ENCODE peak calls at places on chromosomes 5 and 9, in five cellular contexts. D, X, N, S and P are unnamed samples.

GRCh38 chr9:134496413-134497282 is 145.0 kb upstream of the COL5A1 start:
- DNase-seq in S (peak), N (no peak), D (no peak), X (no peak), P (peak)

GRCh38 chr5:144487207-144487606 is 316.5 kb downstream of the KCTD16 start:
- DNase-seq in S (no peak), D (no peak), N (no peak), X (no peak), P (no peak)

GRCh38 chr9:119289740-119290139 is 79.5 kb downstream of the BRINP1 start:
- DNase-seq in N (no peak), X (no peak), S (peak), D (peak), P (peak)

GRCh38 chr5:170278611-170279500 is 18.7 kb downstream of the LCP2 start:
- DNase-seq in X (no peak), S (no peak), N (peak), D (no peak), P (no peak)

GRCh38 chr9:109036744-109037680 is 23.7 kb upstream of the CTNNAL1 start:
- DNase-seq in S (no peak), D (no peak), N (no peak), X (no peak), P (no peak)

GRCh38 chr5:95484421-95484820 is 70.4 kb downstream of the SKIC3 start:
- DNase-seq in N (no peak), S (no peak), X (no peak), D (no peak), P (no peak)

GRCh38 chr9:18798106-18798505 is 234.9 kb downstream of the SAXO1 start:
- DNase-seq in N (no peak), X (no peak), S (no peak), D (no peak), P (peak)

GRCh38 chr5:132759114-132760042 is 12.2 kb downstream of the CCNI2 start:
- DNase-seq in D (no peak), S (no peak), X (no peak), N (no peak), P (no peak)

GRCh38 chr5:79512692-79513518 is 1.0 kb downstream of the HOMER1 start:
- DNase-seq in S (peak), D (peak), N (no peak), X (no peak), P (no peak)

GRCh38 chr9:134455951-134456739 is 129.9 kb downstream of the RXRA start:
- DNase-seq in D (peak), N (peak), S (peak), X (peak), P (peak)

GRCh38 chr9:110099236-110099741 is 108.7 kb downstream of the C9orf152 start:
- DNase-seq in S (peak), N (no peak), X (no peak), D (no peak), P (peak)

GRCh38 chr9:6938447-6938846 is 180.7 kb downstream of the KDM4C start:
- DNase-seq in X (no peak), N (no peak), S (peak), D (no peak), P (peak)

GRCh38 chr5:101678494-101679193 is 617.4 kb downstream of the SLCO4C1 start:
- DNase-seq in N (peak), X (no peak), D (peak), S (peak), P (peak)

GRCh38 chr5:141871870-141872269 is 6.3 kb downstream of the PCDH1 start:
- DNase-seq in N (no peak), X (no peak), S (no peak), D (no peak), P (no peak)

GRCh38 chr5:172342907-172343306 is 59.3 kb upstream of the UBTD2 start:
- DNase-seq in N (no peak), X (no peak), S (no peak), D (no peak), P (no peak)

DNA sequence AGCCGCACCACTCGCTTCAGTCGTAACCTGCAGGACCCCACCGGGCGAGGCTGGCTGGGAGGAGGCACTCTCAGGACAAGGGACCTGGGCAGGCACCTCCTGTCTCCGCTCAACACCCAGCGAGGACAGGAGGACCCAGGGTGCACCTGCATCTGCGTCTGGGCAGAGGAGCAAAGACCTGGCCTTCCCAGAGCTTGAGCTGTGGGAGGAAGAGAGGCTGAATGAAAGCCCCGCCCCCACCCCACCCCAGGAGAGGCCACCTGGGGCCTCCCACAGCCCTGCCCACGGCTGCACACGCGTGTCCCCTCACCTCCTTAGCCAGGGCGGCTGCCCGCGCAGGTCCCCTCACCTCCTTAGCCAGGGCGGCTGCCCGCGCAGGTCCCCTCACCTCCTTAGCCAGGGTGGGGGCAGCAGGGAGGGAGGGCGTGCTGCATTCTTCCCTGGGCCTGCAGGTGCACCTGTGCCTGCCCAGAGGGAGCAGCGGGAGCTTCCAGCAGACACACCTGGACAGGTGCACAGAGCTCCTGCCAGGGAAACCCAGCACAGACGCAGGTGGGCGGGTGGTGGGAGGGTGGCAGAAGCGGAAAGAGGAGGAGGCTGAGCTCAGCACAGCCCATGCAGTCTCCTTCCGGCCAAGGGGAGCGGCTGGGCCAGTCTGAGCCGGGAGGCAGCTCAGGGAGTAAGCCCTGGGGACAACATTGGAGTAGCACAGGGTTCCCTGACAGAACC is 18.5 kb upstream of the SLC12A7 start:
- DNase-seq in X (no peak), N (no peak), S (no peak), D (no peak), P (no peak)
- TF ChIP-seq CTCF in X (no peak), N (no peak), S (no peak), D (no peak), P (no peak)

GRCh38 chr9:113592806-113593575 is 129.5 kb downstream of the RGS3 start:
- DNase-seq in S (no peak), N (no peak), D (no peak), X (no peak), P (no peak)
- H3K4me3 ChIP-seq in S (no peak), N (no peak), D (peak), X (no peak), P (no peak)

GRCh38 chr9:82549174-82549821 is 513.6 kb downstream of the RASEF start:
- DNase-seq in X (no peak), D (no peak), N (no peak), S (no peak), P (no peak)
- TF ChIP-seq CTCF in X (no peak), D (no peak), N (no peak), S (no peak), P (no peak)

GRCh38 chr5:138438724-138439536 is at the start of gene REEP2:
- DNase-seq in S (peak), X (no peak), N (no peak), D (peak), P (peak)

GRCh38 chr5:138441221-138441620 is 2.4 kb downstream of the REEP2 start:
- DNase-seq in S (no peak), D (no peak), N (no peak), X (no peak), P (no peak)

GRCh38 chr5:138439537-138440225 is 824 bp downstream of the REEP2 start:
- DNase-seq in N (no peak), S (no peak), D (no peak), X (no peak), P (no peak)

GRCh38 chr5:138438003-138438723 is 694 bp upstream of the REEP2 start:
- DNase-seq in S (no peak), D (no peak), X (no peak), N (no peak), P (peak)

DNA sequence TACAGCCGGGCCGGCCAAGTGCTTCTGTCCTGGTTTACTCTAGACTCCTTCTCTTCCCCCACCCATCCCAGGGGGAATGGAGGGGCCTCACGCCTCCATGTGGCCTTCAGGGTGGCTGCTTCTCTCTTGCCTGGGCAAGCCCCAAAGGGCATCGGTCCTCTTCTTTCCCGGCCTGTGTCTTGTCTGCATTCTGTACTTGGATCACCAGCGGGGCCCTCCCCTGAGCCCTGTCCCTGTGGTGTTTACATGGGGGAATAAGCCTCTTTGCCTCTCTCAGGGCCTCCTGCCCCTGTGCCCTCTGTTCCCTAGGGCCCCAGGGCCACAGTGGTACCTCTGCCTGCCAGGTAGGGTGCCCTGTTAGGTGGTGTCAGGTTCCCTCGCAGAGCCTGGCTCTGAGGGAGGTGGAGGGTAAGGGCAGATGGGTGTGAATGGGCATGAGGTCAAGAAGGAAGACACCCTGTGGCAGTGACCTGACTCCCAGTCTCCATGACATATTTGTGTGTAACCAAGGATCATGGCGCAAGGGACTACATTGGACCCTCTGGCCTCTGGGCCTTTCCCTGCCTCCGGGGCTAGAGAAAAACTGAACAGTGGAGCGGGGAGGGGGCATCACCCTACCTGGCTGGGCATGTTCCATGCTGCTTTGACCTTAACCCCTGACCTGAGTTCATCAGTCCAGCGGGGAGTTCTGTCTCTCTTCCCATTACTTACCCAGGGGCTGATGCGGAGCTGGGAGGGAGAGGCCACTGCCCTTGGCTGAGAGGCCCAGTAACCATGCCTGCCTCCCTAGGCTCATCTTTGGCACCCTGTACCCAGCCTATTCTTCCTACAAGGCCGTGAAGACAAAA is 1.6 kb downstream of the REEP2 start:
- DNase-seq in D (no peak), S (no peak), N (no peak), X (no peak), P (no peak)
- H3K4me3 ChIP-seq in D (no peak), S (no peak), N (no peak), X (no peak), P (peak)

DNA sequence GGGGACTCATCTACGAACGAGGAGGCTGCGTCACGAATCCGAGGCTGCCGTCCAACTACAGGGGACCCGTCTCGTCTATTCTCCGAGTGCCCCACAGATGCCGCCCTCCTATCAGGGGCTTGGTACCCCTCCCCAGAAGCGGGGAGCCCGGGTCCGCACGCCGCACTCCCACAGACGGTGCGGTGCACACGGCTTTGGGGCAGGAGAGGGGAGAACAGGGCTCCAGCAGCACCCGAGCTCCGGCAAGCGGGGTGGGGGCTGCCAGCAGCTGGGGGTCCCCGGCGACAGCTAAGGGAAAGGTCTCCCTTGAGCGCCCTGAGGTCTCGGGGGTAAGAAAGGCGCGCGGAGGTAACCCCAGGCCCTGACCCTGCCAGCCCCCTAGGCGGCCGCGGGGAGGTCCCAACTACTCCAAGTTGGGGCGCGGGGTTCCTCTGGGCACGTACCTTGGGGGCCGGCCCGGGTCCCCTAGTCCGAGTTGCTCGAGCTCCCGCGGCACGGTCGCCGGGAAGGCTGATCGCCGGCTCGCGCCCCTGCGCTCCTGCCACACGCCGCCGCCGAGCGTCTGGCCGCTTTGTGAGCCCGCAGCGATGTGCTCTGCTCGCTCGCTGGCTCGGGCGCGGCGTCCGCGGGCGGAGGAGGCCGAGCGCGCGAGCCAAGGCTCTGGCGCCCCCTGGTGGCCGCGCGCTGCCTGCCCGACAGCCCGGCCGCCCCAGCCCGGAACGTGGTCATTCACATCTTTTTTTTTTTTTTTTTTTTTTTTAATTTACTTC is at the start of gene SPOCK1:
- DNase-seq in D (peak), N (peak), X (peak), S (peak), P (peak)
- TF ChIP-seq CTCF in D (peak), N (peak), X (no peak), S (peak), P (peak)

GRCh38 chr5:168295574-168296201 is 4.2 kb downstream of the WWC1 start:
- DNase-seq in N (peak), X (no peak), S (peak), D (peak), P (peak)
- H3K4me3 ChIP-seq in N (peak), X (no peak), S (no peak), D (peak), P (no peak)